ENCODE peak calls at places on chromosome 2, in four cellular contexts. E, J, B and N are unnamed samples.

GRCh38 chr2:128369626-128370467 is 51.2 kb upstream of the HS6ST1 start:
- DNase-seq in B (no peak), E (no peak), J (no peak), N (no peak)

GRCh38 chr2:86293612-86294011 is 43.8 kb downstream of the REEP1 start:
- DNase-seq in B (no peak), J (no peak), E (no peak), N (no peak)

GRCh38 chr2:233225230-233226068 is 26.0 kb upstream of the ATG16L1 start:
- DNase-seq in J (no peak), E (no peak), B (no peak), N (no peak)

GRCh38 chr2:188522517-188522916 is 230.8 kb downstream of the GULP1 start:
- DNase-seq in B (no peak), E (no peak), J (no peak), N (no peak)

GRCh38 chr2:203002054-203002821 is 12.4 kb upstream of the NBEAL1 start:
- DNase-seq in E (no peak), B (peak; percentile 84), J (no peak), N (no peak)

GRCh38 chr2:191661099-191661681 is 16.7 kb upstream of the NABP1 start:
- DNase-seq in B (no peak), E (no peak), J (no peak), N (no peak)

GRCh38 chr2:64700133-64700809 is 46.6 kb upstream of the SERTAD2 start:
- DNase-seq in J (no peak), B (peak; percentile 65), E (no peak), N (no peak)

GRCh38 chr2:3399403-3399802 is 19.9 kb downstream of the TRAPPC12 start:
- DNase-seq in E (no peak), J (no peak), B (no peak), N (no peak)

GRCh38 chr2:120432976-120433815 is 87.3 kb downstream of the INHBB start:
- DNase-seq in J (no peak), E (no peak), B (no peak), N (peak; percentile 25)

GRCh38 chr2:33190393-33190937 is 243.7 kb downstream of the LTBP1 start:
- DNase-seq in J (no peak), B (no peak), E (no peak), N (no peak)

GRCh38 chr2:190094471-190094870 is 31.9 kb upstream of the MSTN start:
- DNase-seq in J (peak; percentile 36), B (no peak), E (no peak), N (no peak)

GRCh38 chr2:55093381-55093780 is 43.1 kb upstream of the RTN4 start:
- DNase-seq in J (peak; percentile 83), E (no peak), B (peak; percentile 72), N (no peak)

GRCh38 chr2:159035790-159036411 is 67.5 kb downstream of the TANC1 start:
- DNase-seq in J (peak; percentile 46), E (peak; percentile 92), B (peak; percentile 86), N (peak; percentile 82)

GRCh38 chr2:216222650-216223352 is 113.7 kb downstream of the XRCC5 start:
- DNase-seq in B (peak; percentile 41), E (peak; percentile 63), J (peak; percentile 32), N (peak; percentile 29)

GRCh38 chr2:100733344-100734187 is 86.4 kb upstream of the NPAS2 start:
- DNase-seq in J (peak; percentile 30), B (peak; percentile 68), E (peak; percentile 25), N (peak; percentile 51)

GRCh38 chr2:214492608-214493007 is 81.8 kb downstream of the VWC2L start:
- DNase-seq in J (no peak), B (no peak), E (no peak), N (no peak)

GRCh38 chr2:152370783-152371182 is 35.8 kb downstream of the FMNL2 start:
- DNase-seq in B (no peak), J (no peak), E (no peak), N (no peak)

GRCh38 chr2:13040043-13040442 is 323.3 kb downstream of the TRIB2 start:
- DNase-seq in E (peak; percentile 5), B (no peak), J (no peak), N (peak; percentile 25)

GRCh38 chr2:100008960-100009359 is 133.4 kb downstream of the AFF3 start:
- DNase-seq in J (no peak), E (no peak), B (no peak), N (no peak)

GRCh38 chr2:118148809-118149208 is 60.5 kb downstream of the INSIG2 start:
- DNase-seq in B (no peak), E (no peak), J (peak; percentile 44), N (no peak)

GRCh38 chr2:34105015-34105767 is 506.1 kb upstream of the FAM98A start:
- DNase-seq in B (peak; percentile 83), J (peak; percentile 83), E (no peak), N (no peak)

GRCh38 chr2:157497603-157498314 is 53.9 kb upstream of the CYTIP start:
- DNase-seq in B (peak; percentile 31), J (peak; percentile 36), E (peak; percentile 82), N (no peak)

GRCh38 chr2:118841828-118842461 is 5.5 kb downstream of the EN1 start:
- DNase-seq in E (peak; percentile 61), J (peak; percentile 19), B (no peak), N (peak; percentile 47)

GRCh38 chr2:220619525-220620267 is 952.4 kb downstream of the EPHA4 start:
- DNase-seq in E (no peak), J (no peak), B (peak; percentile 72), N (no peak)

GRCh38 chr2:209472386-209472832 is 48.6 kb downstream of the MAP2 start:
- DNase-seq in J (peak; percentile 7), B (peak; percentile 79), E (peak; percentile 17), N (no peak)

DNA sequence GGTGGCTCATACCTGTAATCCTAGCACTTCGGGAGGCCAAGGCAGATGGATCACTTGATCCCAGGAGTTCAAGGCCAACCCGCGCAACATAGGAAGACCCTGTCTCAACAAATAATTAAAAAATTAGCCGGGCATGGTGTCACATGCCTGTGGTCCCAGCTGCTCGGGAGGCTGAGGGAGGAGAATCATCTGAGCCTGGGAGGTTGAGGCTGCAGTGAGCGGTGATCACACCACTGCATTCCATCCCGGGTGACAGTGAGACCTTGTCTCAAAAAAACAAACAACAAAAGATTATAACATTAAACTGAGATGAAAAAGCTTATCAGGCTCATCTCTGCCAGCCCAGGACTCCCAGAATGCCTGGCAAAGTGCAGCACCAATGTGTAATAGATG is 50.5 kb downstream of the PAPOLG start:
- DNase-seq in B (no peak), E (no peak), J (no peak), N (no peak)
- H2AFZ ChIP-seq in B (no peak overlapping the region), E (no peak overlapping the region), J (no peak overlapping the region), N (no peak overlapping the region)

GRCh38 chr2:88253375-88253774 is 83.2 kb downstream of the THNSL2 start:
- DNase-seq in B (no peak), E (no peak), J (no peak), N (no peak)

GRCh38 chr2:88261725-88262124 is 91.6 kb downstream of the THNSL2 start:
- DNase-seq in E (no peak), J (no peak), B (no peak), N (no peak)

GRCh38 chr2:88253997-88254396 is 83.9 kb downstream of the THNSL2 start:
- DNase-seq in B (no peak), J (no peak), E (no peak), N (no peak)

GRCh38 chr2:88254437-88255081 is 84.4 kb downstream of the THNSL2 start:
- DNase-seq in J (no peak), E (no peak), B (peak; percentile 8), N (no peak)

DNA sequence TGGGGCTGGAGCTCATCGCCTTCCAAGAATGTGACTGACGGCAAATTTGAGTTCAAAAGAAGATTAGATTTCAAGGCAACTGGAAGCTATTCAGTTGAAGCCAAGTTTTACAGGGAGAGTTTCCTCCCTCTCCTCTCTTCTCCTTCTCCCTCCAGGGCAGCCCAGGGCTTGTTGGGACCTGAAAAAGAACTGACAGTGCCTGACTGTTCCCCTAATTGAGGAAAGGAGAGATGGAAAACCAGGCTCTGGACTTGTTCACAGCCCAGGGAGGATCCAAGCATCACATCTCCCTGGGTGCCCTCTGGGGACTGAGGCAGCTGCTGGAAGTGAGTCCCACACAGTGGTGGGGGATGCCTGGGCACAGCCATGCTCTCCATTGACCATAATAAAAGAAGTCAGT is 88.1 kb downstream of the THNSL2 start:
- DNase-seq in J (no peak), B (peak; percentile 87), E (peak; percentile 7), N (no peak)
- H2AFZ ChIP-seq in J (no peak overlapping the region), B (peak overlapping the region; percentile 56), E (peak overlapping the region; percentile 53), N (no peak overlapping the region)

GRCh38 chr2:166365239-166365638 is 10.5 kb downstream of the SCN9A start:
- DNase-seq in J (no peak), B (no peak), E (no peak), N (no peak)

GRCh38 chr2:166364476-166365161 is 11.1 kb downstream of the SCN9A start:
- DNase-seq in J (no peak), E (no peak), B (no peak), N (no peak)

GRCh38 chr2:166361351-166362153 is 14.2 kb downstream of the SCN9A start:
- DNase-seq in J (peak; percentile 69), E (peak; percentile 47), B (no peak), N (no peak)

GRCh38 chr2:166360906-166361305 is 14.8 kb downstream of the SCN9A start:
- DNase-seq in E (no peak), J (no peak), B (no peak), N (no peak)

DNA sequence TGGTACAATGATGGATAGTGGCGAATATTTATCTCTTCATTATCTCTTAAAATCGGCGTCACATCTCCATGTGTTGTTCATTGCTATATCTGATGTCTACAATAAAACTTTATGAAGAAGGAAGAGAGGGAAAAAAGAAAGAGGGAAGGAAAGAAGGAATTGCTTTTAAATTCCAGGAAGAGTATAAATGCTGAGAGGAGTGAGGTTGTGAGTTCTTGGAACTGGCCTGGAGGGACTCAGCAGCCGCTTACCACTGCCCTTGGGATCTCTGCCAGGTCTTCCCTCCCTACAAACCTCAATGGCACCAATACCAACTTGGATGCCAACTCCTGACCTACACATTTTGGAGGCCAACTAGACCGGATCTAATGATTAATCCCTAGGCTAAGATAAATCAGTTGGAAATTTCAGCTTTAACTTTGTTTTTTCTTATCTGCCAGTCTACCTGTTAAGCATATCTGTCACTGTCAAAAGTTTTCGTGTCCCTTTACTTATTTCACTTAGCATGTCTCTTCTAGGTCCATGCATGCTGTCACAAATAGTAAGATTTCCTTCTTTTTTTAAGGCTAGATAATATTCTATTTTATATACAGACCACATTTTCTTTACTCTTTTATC is 9.8 kb downstream of the SCN9A start:
- DNase-seq in B (no peak), E (no peak), J (no peak), N (no peak)
- H2AFZ ChIP-seq in B (no peak overlapping the region), E (no peak overlapping the region), J (no peak overlapping the region), N (no peak overlapping the region)

DNA sequence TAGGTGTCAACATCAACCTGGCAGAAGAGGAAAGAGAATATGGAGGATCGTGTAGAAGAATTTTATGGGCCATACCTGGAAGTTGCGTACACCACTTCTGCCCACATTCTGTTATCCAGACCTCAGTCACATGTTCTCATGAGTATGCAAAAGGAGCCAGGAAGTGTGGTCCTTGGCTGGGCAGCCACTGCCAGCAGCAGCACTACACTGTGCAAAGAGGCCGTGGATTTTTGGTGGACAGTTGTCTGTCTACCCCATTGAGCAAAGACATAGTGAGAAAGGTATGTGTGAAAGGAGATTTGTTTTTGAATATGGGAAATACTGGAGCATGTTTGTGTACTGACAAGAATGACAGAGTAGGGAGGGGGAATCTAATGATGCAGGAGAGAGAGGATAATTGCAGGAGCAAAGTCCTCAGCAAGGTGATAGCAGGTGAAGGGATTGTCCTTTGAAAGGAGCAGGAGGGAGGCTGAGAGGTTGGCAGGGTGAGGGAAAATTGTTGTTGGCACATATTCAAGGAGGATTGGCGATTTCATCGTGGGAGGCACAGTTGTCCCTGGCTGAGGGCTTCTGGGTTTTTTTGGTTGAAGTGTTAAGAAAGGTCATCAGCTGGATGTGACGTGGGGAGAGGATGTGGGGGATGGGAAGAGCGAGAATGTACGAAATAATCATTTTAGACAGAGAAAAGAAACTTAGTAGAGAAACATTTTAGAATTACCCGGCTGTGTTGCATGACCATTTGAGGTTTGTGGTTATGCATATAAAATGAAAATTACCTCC is 67.9 kb downstream of the SDC1 start:
- DNase-seq in B (no peak), J (no peak), E (no peak), N (peak; percentile 9)
- H2AFZ ChIP-seq in B (no peak overlapping the region), J (no peak overlapping the region), E (peak overlapping the region; percentile 18), N (no peak overlapping the region)

GRCh38 chr2:25521665-25522387 is 151.6 kb downstream of the DTNB start:
- DNase-seq in E (peak; percentile 72), J (peak; percentile 86), B (peak; percentile 49), N (no peak)
- H2AFZ ChIP-seq in E (no peak overlapping the region), J (peak overlapping the region; percentile 82), B (peak overlapping the region; percentile 0), N (no peak overlapping the region)